ENCODE peak calls at places on chromosomes 7 and 10, in six cellular contexts. F is D721Med, P is A172, D is retina, C is BJ, U is germinal center. Y is an unnamed sample.
A peak's percentile ranks its signal among the peaks of the same experiment; 100 is the strongest.

GRCh38 chr10:95864906-95865813 is 42.6 kb upstream of the CC2D2B start:
- DNase-seq in F (no peak), P (peak; percentile 62), D (peak; percentile 13), C (peak; percentile 35), U (peak; percentile 85), Y (peak; percentile 79)

GRCh38 chr7:19352271-19352670 is 207.1 kb upstream of the FERD3L start:
- DNase-seq in F (no peak), P (no peak), D (no peak), C (no peak), U (no peak), Y (no peak)

GRCh38 chr7:26789481-26790175 is 74.8 kb downstream of the SKAP2 start:
- DNase-seq in F (no peak), P (no peak), D (no peak), C (no peak), U (no peak), Y (no peak)

GRCh38 chr7:106064836-106065559 is 47.1 kb downstream of the SYPL1 start:
- DNase-seq in F (no peak), P (peak; percentile 99), D (no peak), C (peak; percentile 70), U (no peak), Y (no peak)

GRCh38 chr10:119654540-119654939 is 3.4 kb downstream of the BAG3 start:
- DNase-seq in F (no peak), P (peak; percentile 72), D (no peak), C (no peak), U (no peak), Y (no peak)

GRCh38 chr7:74672343-74672915 is 14.9 kb downstream of the GTF2I start:
- DNase-seq in F (no peak), P (no peak), D (no peak), C (no peak), U (no peak), Y (no peak)

GRCh38 chr7:10325395-10325794 is 648.3 kb upstream of the PHF14 start:
- DNase-seq in F (no peak), P (no peak), D (no peak), C (no peak), U (no peak), Y (no peak)

GRCh38 chr10:83287374-83287773 is 851.9 kb upstream of the GHITM start:
- DNase-seq in F (no peak), P (no peak), D (no peak), C (no peak), U (no peak), Y (no peak)

GRCh38 chr7:56026538-56026937 is 24.7 kb downstream of the PSPH start:
- DNase-seq in F (no peak), P (no peak), D (no peak), C (no peak), U (no peak), Y (no peak)

GRCh38 chr10:35409094-35409582 is 72.8 kb downstream of the CCNY start:
- DNase-seq in F (no peak), P (peak; percentile 89), D (no peak), C (peak; percentile 35), U (no peak), Y (no peak)

GRCh38 chr7:50588937-50589336 is 23.7 kb upstream of the DDC start:
- DNase-seq in F (no peak), P (no peak), D (no peak), C (no peak), U (no peak), Y (no peak)

GRCh38 chr10:93804200-93804599 is 46.5 kb downstream of the LGI1 start:
- DNase-seq in F (no peak), P (no peak), D (no peak), C (no peak), U (no peak), Y (no peak)

GRCh38 chr10:7541137-7542087 is 125.4 kb downstream of the ITIH5 start:
- DNase-seq in F (no peak), P (peak; percentile 14), D (peak; percentile 69), C (no peak), U (no peak), Y (no peak)

GRCh38 chr10:46545861-46546590 is 10.4 kb downstream of the GPRIN2 start:
- DNase-seq in F (no peak), P (no peak), D (no peak), C (no peak), U (no peak), Y (no peak)

GRCh38 chr7:108415821-108416536 is 40.3 kb downstream of the NRCAM start:
- DNase-seq in F (no peak), P (peak; percentile 59), D (peak; percentile 61), C (no peak), U (peak; percentile 66), Y (peak; percentile 62)

GRCh38 chr7:70380315-70381027 is 751.5 kb upstream of the GALNT17 start:
- DNase-seq in F (no peak), P (no peak), D (no peak), C (no peak), U (no peak), Y (no peak)

GRCh38 chr10:108208732-108209131 is 1044.2 kb upstream of the SORCS1 start:
- DNase-seq in F (no peak), P (no peak), D (no peak), C (no peak), U (no peak), Y (no peak)

GRCh38 chr7:116328161-116328560 is 117.8 kb downstream of the TES start:
- DNase-seq in F (no peak), P (no peak), D (no peak), C (peak; percentile 30), U (no peak), Y (no peak)

GRCh38 chr10:3828404-3829192 is 43.6 kb upstream of the KLF6 start:
- DNase-seq in F (no peak), P (peak; percentile 55), D (no peak), C (no peak), U (no peak), Y (peak; percentile 48)